ENCODE peak calls at places on chromosomes 6 and 20, in nine cellular contexts. D, B, Y, K, G, T, S, R and U are unnamed samples.

GRCh38 chr6:20441921-20442320 is 40.2 kb downstream of the E2F3 start:
- DNase-seq in D (no peak), B (no peak), Y (no peak), K (no peak), G (no peak), T (no peak), S (no peak), R (no peak), U (no peak)

GRCh38 chr6:35718911-35719381 is 17.9 kb upstream of the ARMC12 start:
- DNase-seq in D (no peak), B (no peak), Y (no peak), K (no peak), G (no peak), T (no peak), S (peak), R (no peak), U (no peak)

GRCh38 chr20:3887870-3888614 is 1.1 kb upstream of the PANK2 start:
- DNase-seq in D (peak), B (peak), Y (no peak), K (peak), G (no peak), T (peak), S (no peak), R (no peak), U (no peak)

GRCh38 chr6:81697564-81697963 is 54.9 kb downstream of the TENT5A start:
- DNase-seq in D (no peak), B (no peak), Y (no peak), K (no peak), G (no peak), T (no peak), S (no peak), R (no peak), U (no peak)

GRCh38 chr6:132907231-132907630 is 92.9 kb downstream of the RPS12 start:
- DNase-seq in D (no peak), B (no peak), Y (no peak), K (no peak), G (no peak), T (no peak), S (no peak), R (no peak), U (no peak)

GRCh38 chr6:108118791-108119211 is 44.3 kb upstream of the OSTM1 start:
- DNase-seq in D (no peak), B (no peak), Y (no peak), K (no peak), G (no peak), T (no peak), S (no peak), R (no peak), U (no peak)

GRCh38 chr20:43746344-43747137 is 19.7 kb upstream of the GTSF1L start:
- DNase-seq in D (no peak), B (no peak), Y (no peak), K (no peak), G (no peak), T (no peak), S (no peak), R (no peak), U (no peak)

GRCh38 chr6:107080036-107080435 is 35.3 kb downstream of the BEND3 start:
- DNase-seq in D (no peak), B (no peak), Y (no peak), K (no peak), G (no peak), T (no peak), S (no peak), R (no peak), U (no peak)

GRCh38 chr20:13220857-13221297 is at the start of gene ISM1:
- DNase-seq in D (no peak), B (no peak), Y (peak), K (peak), G (no peak), T (no peak), S (peak), R (no peak), U (peak)

GRCh38 chr6:48206091-48206490 is 95.1 kb upstream of the PTCHD4 start:
- DNase-seq in D (no peak), B (no peak), Y (no peak), K (no peak), G (no peak), T (no peak), S (no peak), R (no peak), U (no peak)

GRCh38 chr6:40328376-40328987 is 258.7 kb downstream of the LRFN2 start:
- DNase-seq in D (peak), B (no peak), Y (no peak), K (no peak), G (no peak), T (no peak), S (no peak), R (no peak), U (peak)

GRCh38 chr20:9018346-9018745 is 50.5 kb upstream of the PLCB4 start:
- DNase-seq in D (no peak), B (no peak), Y (no peak), K (no peak), G (no peak), T (no peak), S (no peak), R (no peak), U (no peak)

GRCh38 chr6:42345696-42346416 is 105.9 kb downstream of the TRERF1 start:
- DNase-seq in D (no peak), B (no peak), Y (no peak), K (no peak), G (no peak), T (no peak), S (no peak), R (no peak), U (no peak)

GRCh38 chr20:49323622-49324238 is 45.9 kb upstream of the ZNFX1 start:
- DNase-seq in D (no peak), B (no peak), Y (no peak), K (no peak), G (peak), T (no peak), S (no peak), R (no peak), U (peak)

GRCh38 chr6:56335733-56336132 is 88.4 kb upstream of the COL21A1 start:
- DNase-seq in D (no peak), B (no peak), Y (no peak), K (no peak), G (peak), T (no peak), S (no peak), R (no peak), U (peak)

GRCh38 chr20:2005359-2005758 is 11.5 kb upstream of the PDYN start:
- DNase-seq in D (no peak), B (no peak), Y (no peak), K (no peak), G (no peak), T (no peak), S (no peak), R (no peak), U (no peak)

GRCh38 chr6:142912125-142912524 is 32.9 kb downstream of the HIVEP2 start:
- DNase-seq in D (no peak), B (no peak), Y (no peak), K (no peak), G (no peak), T (no peak), S (no peak), R (no peak), U (no peak)

GRCh38 chr6:63943826-63944225 is 308.2 kb downstream of the PHF3 start:
- DNase-seq in D (no peak), B (no peak), Y (no peak), K (no peak), G (no peak), T (no peak), S (no peak), R (no peak), U (no peak)

GRCh38 chr6:158536891-158537798 is 22.7 kb upstream of the TMEM181 start:
- DNase-seq in D (peak), B (no peak), Y (no peak), K (no peak), G (no peak), T (peak), S (no peak), R (no peak), U (peak)

GRCh38 chr6:135667694-135668455 is 170.3 kb upstream of the AHI1 start:
- DNase-seq in D (no peak), B (peak), Y (peak), K (peak), G (no peak), T (peak), S (no peak), R (no peak), U (peak)

GRCh38 chr6:165890404-165890735 is 227.3 kb upstream of the PDE10A start:
- DNase-seq in D (no peak), B (no peak), Y (no peak), K (no peak), G (no peak), T (no peak), S (no peak), R (no peak), U (no peak)

GRCh38 chr6:165886169-165886568 is 223.1 kb upstream of the PDE10A start:
- DNase-seq in D (no peak), B (no peak), Y (no peak), K (no peak), G (no peak), T (no peak), S (no peak), R (no peak), U (no peak)

GRCh38 chr6:165891320-165891719 is 228.3 kb upstream of the PDE10A start:
- DNase-seq in D (no peak), B (no peak), Y (no peak), K (no peak), G (no peak), T (no peak), S (no peak), R (no peak), U (no peak)

GRCh38 chr6:165893431-165893830 is 230.4 kb upstream of the PDE10A start:
- DNase-seq in D (no peak), B (no peak), Y (no peak), K (no peak), G (no peak), T (no peak), S (no peak), R (no peak), U (no peak)

DNA sequence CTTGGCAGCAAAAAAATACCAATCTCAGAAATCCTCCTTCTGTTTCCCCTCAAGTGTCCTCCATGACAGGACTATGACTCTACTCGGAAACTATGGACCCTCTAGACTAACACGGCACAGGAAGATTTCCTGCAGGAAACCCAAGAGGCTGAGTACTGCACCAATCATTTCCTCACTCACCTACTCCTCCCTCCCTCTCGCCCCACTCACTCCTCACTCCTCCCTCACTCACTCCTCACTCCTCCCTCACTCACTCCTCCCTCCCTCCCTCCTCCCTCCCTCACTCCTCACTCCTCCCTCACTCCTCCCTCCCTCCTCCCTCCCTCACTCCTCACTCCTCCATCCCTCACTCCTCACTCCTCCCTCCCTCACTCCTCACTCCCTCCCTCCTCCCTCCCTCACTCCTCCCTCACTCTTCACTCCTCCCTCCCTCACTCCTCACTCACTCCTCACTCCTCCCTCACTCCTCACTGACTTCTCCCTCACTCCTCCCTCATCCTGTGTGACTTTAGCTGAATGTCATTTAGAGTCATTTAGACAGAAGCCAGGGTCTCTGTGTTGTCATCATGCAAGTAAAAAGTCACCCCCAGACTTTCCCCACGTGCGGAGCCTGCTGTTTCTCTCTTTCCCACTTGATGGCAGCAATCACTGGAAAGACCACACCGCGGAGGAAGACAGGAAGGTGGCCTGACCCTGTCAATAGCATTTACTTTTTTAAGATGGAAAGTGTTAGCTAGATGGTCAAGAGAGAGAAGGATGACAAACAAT is 226.8 kb upstream of the PDE10A start:
- DNase-seq in D (no peak), B (peak), Y (no peak), K (no peak), G (no peak), T (no peak), S (no peak), R (no peak), U (peak)
- TF ChIP-seq CTCF in D (no peak), B (peak), Y (no peak), K (peak), G (peak), T (peak), S (peak), R (no peak), U (peak)

DNA sequence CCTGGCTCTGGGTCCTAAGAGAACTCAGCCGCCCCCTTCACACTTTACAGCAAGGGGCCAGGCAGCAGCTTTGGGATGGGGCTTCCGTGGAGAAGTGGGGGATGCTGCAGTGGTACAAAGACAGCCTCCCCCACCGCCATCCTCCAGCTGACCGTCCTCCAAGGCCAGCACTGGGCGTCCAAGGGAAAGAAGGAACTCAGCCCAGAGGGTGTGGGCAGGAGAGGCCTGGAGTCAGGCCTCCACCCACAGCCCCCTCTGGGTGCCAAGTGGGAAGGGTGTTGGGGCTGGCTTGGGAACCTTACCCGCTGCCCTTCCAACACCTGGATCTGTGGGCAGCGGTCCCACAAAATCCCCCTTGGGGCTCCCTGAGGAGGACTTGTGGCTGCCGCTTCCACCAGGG is 13.1 kb downstream of the STMN3 start:
- DNase-seq in D (no peak), B (no peak), Y (peak), K (no peak), G (no peak), T (no peak), S (no peak), R (no peak), U (no peak)
- H3K27ac ChIP-seq in D (peak), B (peak), Y (peak), K (no peak), G (no peak), T (no peak), S (peak), R (peak), U (peak)

GRCh38 chr6:137165375-137166246 is 7.8 kb downstream of the IL22RA2 start:
- DNase-seq in D (peak), B (no peak), Y (no peak), K (no peak), G (no peak), T (no peak), S (no peak), R (no peak), U (peak)
- TF ChIP-seq CTCF in D (peak), B (peak), Y (no peak), K (no peak), G (peak), T (no peak), S (no peak), R (no peak), U (peak)

GRCh38 chr6:7195330-7196018 is 87.7 kb downstream of the RREB1 start:
- DNase-seq in D (no peak), B (no peak), Y (no peak), K (no peak), G (no peak), T (no peak), S (no peak), R (no peak), U (no peak)
- H3K27ac ChIP-seq in D (peak), B (no peak), Y (no peak), K (no peak), G (no peak), T (no peak), S (no peak), R (no peak), U (peak)